ENCODE peak calls at places on chromosomes 12 and 14, in eight cellular contexts. Q is cardiac muscle cell, J is AG04450, C is brain microvascular endothelial cell, O is astrocyte, M is right cardiac atrium, R is pancreas, Y is PC-9. T is an unnamed sample. For H3K27me3, the result is how much of the 10 kb centered on the place peaks cover.

GRCh38 chr12:6167327-6168280 is 32.6 kb upstream of the CD9 start:
- DNase-seq in Q (no peak), J (peak), C (peak), O (peak), M (peak), R (no peak), Y (peak), T (no peak)

GRCh38 chr12:2970744-2971143 is 11.5 kb downstream of the TEAD4 start:
- DNase-seq in Q (no peak), J (no peak), C (no peak), O (no peak), M (no peak), R (no peak), Y (no peak), T (no peak)

GRCh38 chr14:36747411-36748184 is 85.9 kb downstream of the PAX9 start:
- DNase-seq in Q (no peak), J (no peak), C (no peak), O (no peak), M (no peak), R (no peak), Y (no peak), T (no peak)

GRCh38 chr12:25276199-25276937 is 25.6 kb upstream of the KRAS start:
- DNase-seq in Q (no peak), J (peak), C (peak), O (peak), M (peak), R (no peak), Y (peak), T (no peak)

GRCh38 chr12:2606186-2606910 is 188.4 kb upstream of the FKBP4 start:
- DNase-seq in Q (no peak), J (no peak), C (no peak), O (no peak), M (no peak), R (no peak), Y (no peak), T (no peak)

GRCh38 chr12:130872179-130873096 is 572 bp downstream of the RAN start:
- DNase-seq in Q (peak), J (no peak), C (no peak), O (peak), M (peak), R (peak), Y (peak), T (peak)

GRCh38 chr12:46459881-46460545 is 87.4 kb upstream of the SLC38A2 start:
- DNase-seq in Q (no peak), J (no peak), C (no peak), O (no peak), M (no peak), R (no peak), Y (no peak), T (no peak)

GRCh38 chr14:99035268-99035667 is 236.7 kb downstream of the BCL11B start:
- DNase-seq in Q (no peak), J (no peak), C (no peak), O (peak), M (peak), R (no peak), Y (no peak), T (no peak)

GRCh38 chr12:104276192-104277131 is 27.1 kb upstream of the EID3 start:
- DNase-seq in Q (no peak), J (no peak), C (no peak), O (no peak), M (no peak), R (no peak), Y (no peak), T (no peak)

GRCh38 chr14:60622920-60623263 is 26.4 kb downstream of the SIX1 start:
- DNase-seq in Q (no peak), J (peak), C (peak), O (peak), M (no peak), R (no peak), Y (no peak), T (no peak)

GRCh38 chr12:68998036-68998435 is 65.1 kb upstream of the CPM start:
- DNase-seq in Q (no peak), J (no peak), C (no peak), O (no peak), M (no peak), R (no peak), Y (no peak), T (no peak)

GRCh38 chr12:107032266-107032665 is 45.3 kb upstream of the MTERF2 start:
- DNase-seq in Q (no peak), J (no peak), C (no peak), O (no peak), M (no peak), R (no peak), Y (no peak), T (no peak)

DNA sequence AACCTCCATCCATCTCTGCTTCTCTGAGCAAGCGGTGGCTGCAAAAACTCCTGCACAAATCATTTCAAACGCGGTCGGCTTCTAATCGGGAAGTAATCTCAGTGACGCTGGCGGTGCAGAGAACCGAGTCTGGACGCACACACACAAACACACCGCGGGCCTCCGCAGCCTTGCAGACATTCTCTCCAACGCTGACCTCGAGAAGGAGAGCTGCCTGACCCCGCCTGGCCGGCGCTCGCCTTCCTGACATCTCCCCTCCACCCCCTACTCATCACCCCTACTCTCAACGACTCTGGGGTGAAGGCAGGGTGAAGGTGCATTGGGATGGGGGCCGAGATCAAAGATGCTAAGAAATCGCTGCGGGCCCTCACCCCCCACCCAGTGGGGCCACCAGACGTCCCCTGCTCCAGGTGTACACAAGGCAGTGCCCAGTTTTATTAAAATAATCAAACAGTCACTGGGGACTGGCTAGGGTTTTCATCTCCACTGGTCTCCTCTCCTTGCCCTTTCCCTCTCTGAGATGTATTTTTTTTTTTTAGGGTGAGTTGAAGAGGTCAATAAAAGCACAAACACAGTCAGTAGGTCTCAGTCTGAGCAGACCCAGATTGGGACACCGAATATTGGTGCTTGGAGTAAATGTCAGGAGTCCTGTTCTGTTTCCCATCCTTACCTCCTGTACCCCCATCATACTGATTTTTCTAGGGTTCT is 536 bp upstream of the TBX5 start:
- DNase-seq in Q (peak), J (no peak), C (no peak), O (no peak), M (no peak), R (no peak), Y (no peak), T (no peak)
- H3K27me3 ChIP-seq in Q (half or more), J (under half), C (half or more), O (half or more), M (under half), R (under half), Y (half or more), T (half or more)

GRCh38 chr14:89430271-89430620 is 13.2 kb upstream of the FOXN3 start:
- DNase-seq in Q (no peak), J (no peak), C (no peak), O (no peak), M (no peak), R (no peak), Y (no peak), T (no peak)
- H3K4me3 ChIP-seq in Q (no peak), J (peak), C (no peak), O (peak), M (peak), R (no peak), Y (no peak), T (peak)

GRCh38 chr12:4026476-4026875 is 153.3 kb upstream of the PARP11 start:
- DNase-seq in Q (no peak), J (no peak), C (no peak), O (no peak), M (no peak), R (no peak), Y (no peak), T (no peak)
- H3K27ac ChIP-seq in Q (no peak), J (no peak), C (no peak), O (no peak), M (no peak), R (no peak), Y (no peak), T (no peak)

GRCh38 chr12:77097846-77098245 is 32.5 kb upstream of the E2F7 start:
- DNase-seq in Q (no peak), J (no peak), C (no peak), O (no peak), M (no peak), R (no peak), Y (no peak), T (no peak)
- H3K27me3 ChIP-seq in Q (under half), J (under half), C (under half), O (under half), M (under half), R (under half), Y (under half), T (under half)

GRCh38 chr12:109948382-109948781 is 47.8 kb downstream of the GIT2 start:
- DNase-seq in Q (no peak), J (no peak), C (no peak), O (no peak), M (no peak), R (no peak), Y (no peak), T (no peak)

GRCh38 chr12:109944975-109945374 is 44.9 kb downstream of the TCHP start:
- DNase-seq in Q (peak), J (no peak), C (peak), O (peak), M (peak), R (no peak), Y (no peak), T (no peak)

GRCh38 chr12:109947511-109947910 is 47.4 kb downstream of the TCHP start:
- DNase-seq in Q (no peak), J (no peak), C (no peak), O (peak), M (no peak), R (no peak), Y (no peak), T (no peak)

GRCh38 chr12:109946505-109946904 is 46.4 kb downstream of the TCHP start:
- DNase-seq in Q (peak), J (no peak), C (peak), O (peak), M (no peak), R (no peak), Y (no peak), T (peak)

DNA sequence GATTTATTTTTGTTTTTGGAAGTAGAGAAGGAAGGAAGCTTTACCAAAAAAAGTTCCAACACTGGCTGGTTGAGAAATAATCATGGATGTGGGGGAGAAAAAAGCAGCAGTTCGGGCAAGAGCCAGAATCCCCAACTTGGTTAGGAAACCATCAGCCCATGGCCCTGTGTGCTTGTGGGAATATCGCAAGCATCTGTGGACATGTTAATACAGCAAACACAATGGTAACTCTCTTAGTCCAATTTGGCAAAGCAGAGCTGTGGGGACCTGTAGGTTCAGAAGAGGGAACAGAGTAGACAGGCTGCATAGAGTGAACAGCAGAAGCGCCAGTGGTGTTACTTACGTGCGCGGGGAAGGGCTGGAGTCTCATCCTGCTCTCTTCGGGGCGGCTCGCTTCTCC is 46.8 kb downstream of the TCHP start:
- DNase-seq in Q (no peak), J (no peak), C (no peak), O (no peak), M (no peak), R (no peak), Y (no peak), T (no peak)
- H3K4me3 ChIP-seq in Q (no peak), J (no peak), C (no peak), O (no peak), M (no peak), R (no peak), Y (no peak), T (no peak)

DNA sequence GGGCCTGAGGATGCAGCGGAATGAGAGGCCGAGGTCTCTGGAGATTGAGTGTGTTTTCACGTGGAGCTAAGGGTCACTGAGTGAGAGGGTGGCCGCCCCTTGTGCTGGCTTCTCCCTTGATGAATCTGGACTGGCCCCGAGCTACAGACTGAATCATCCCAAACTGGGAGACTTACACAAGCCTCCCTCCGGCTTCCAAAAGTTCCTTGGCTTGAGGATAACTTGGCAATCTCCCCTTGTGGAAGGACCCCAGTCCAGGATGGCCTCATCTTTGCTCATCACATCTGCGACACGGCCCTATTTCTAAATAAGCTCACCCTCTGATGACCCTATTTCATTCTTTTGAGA is 41.5 kb upstream of the FBRSL1 start:
- DNase-seq in Q (no peak), J (no peak), C (no peak), O (no peak), M (no peak), R (no peak), Y (no peak), T (no peak)
- H3K27ac ChIP-seq in Q (no peak), J (no peak), C (no peak), O (no peak), M (no peak), R (no peak), Y (no peak), T (no peak)

GRCh38 chr12:112573151-112573550 is 154.4 kb downstream of the PTPN11 start:
- DNase-seq in Q (no peak), J (no peak), C (no peak), O (no peak), M (no peak), R (no peak), Y (no peak), T (no peak)
- H3K27me3 ChIP-seq in Q (under half), J (under half), C (under half), O (under half), M (under half), R (under half), Y (under half), T (under half)

GRCh38 chr14:35406090-35406489 is 1.5 kb upstream of the NFKBIA start:
- DNase-seq in Q (no peak), J (no peak), C (no peak), O (no peak), M (no peak), R (no peak), Y (no peak), T (no peak)
- H3K4me3 ChIP-seq in Q (no peak), J (no peak), C (no peak), O (no peak), M (peak), R (no peak), Y (no peak), T (no peak)

GRCh38 chr12:51900323-51900889 is 6.9 kb upstream of the ACVRL1 start:
- DNase-seq in Q (no peak), J (no peak), C (no peak), O (no peak), M (no peak), R (peak), Y (no peak), T (no peak)
- H3K27ac ChIP-seq in Q (no peak), J (no peak), C (no peak), O (no peak), M (no peak), R (no peak), Y (no peak), T (no peak)